ENCODE peak calls at places on chromosomes 12 and 14, in five cellular contexts. K is NCI-H2029, P is NCI-H510A, V is GM20000, Y is T-helper 9 cell. F is an unnamed sample.

GRCh38 chr12:76375470-76375869 is 27.3 kb upstream of the BBS10 start:
- DNase-seq in K (no peak), P (no peak), V (no peak), Y (no peak), F (no peak)

GRCh38 chr12:122309564-122310121 is 43.3 kb upstream of the VPS33A start:
- DNase-seq in K (no peak), P (no peak), V (no peak), Y (no peak), F (no peak)

GRCh38 chr12:56565510-56566101 is 44.0 kb downstream of the RBMS2 start:
- DNase-seq in K (peak), P (peak), V (peak), Y (no peak), F (no peak)

GRCh38 chr12:2306686-2307249 is 254.0 kb downstream of the CACNA1C start:
- DNase-seq in K (no peak), P (no peak), V (no peak), Y (no peak), F (no peak)

GRCh38 chr14:55313480-55313879 is 42.3 kb downstream of the FBXO34 start:
- DNase-seq in K (no peak), P (no peak), V (no peak), Y (no peak), F (no peak)

GRCh38 chr14:38958589-38958988 is 144.4 kb downstream of the SEC23A start:
- DNase-seq in K (no peak), P (no peak), V (no peak), Y (no peak), F (no peak)

GRCh38 chr12:111687255-111687654 is 1.4 kb downstream of the ACAD10 start:
- DNase-seq in K (peak), P (no peak), V (peak), Y (no peak), F (no peak)

GRCh38 chr14:87805315-87805723 is 187.7 kb downstream of the GALC start:
- DNase-seq in K (no peak), P (no peak), V (peak), Y (peak), F (no peak)

GRCh38 chr12:68109444-68110217 is 49.9 kb downstream of the IFNG start:
- DNase-seq in K (peak), P (no peak), V (no peak), Y (no peak), F (no peak)

GRCh38 chr14:65211341-65211987 is 109.1 kb upstream of the MAX start:
- DNase-seq in K (no peak), P (no peak), V (no peak), Y (no peak), F (no peak)

GRCh38 chr14:103626150-103626850 is 2.7 kb upstream of the KLC1 start:
- DNase-seq in K (peak), P (peak), V (no peak), Y (no peak), F (no peak)

GRCh38 chr12:104485651-104486341 is 29.0 kb downstream of the CHST11 start:
- DNase-seq in K (no peak), P (no peak), V (peak), Y (peak), F (no peak)

GRCh38 chr12:3049596-3050314 is 27.4 kb upstream of the TSPAN9 start:
- DNase-seq in K (no peak), P (no peak), V (peak), Y (no peak), F (no peak)

GRCh38 chr14:35766700-35767082 is 42.4 kb downstream of the RALGAPA1 start:
- DNase-seq in K (no peak), P (no peak), V (no peak), Y (no peak), F (no peak)

GRCh38 chr12:49671051-49671765 is 36.0 kb downstream of the FMNL3 start:
- DNase-seq in K (no peak), P (no peak), V (no peak), Y (peak), F (no peak)

GRCh38 chr12:120283318-120283717 is 8.4 kb downstream of the RNU4-2 start:
- DNase-seq in K (no peak), P (no peak), V (no peak), Y (no peak), F (no peak)

GRCh38 chr12:53956251-53956887 is 1.7 kb downstream of the HOXC12 start:
- DNase-seq in K (no peak), P (no peak), V (no peak), Y (no peak), F (no peak)

GRCh38 chr12:30785630-30786029 is 30.9 kb upstream of the CAPRIN2 start:
- DNase-seq in K (no peak), P (no peak), V (no peak), Y (no peak), F (no peak)

GRCh38 chr14:69948311-69948710 is 69.1 kb downstream of the SMOC1 start:
- DNase-seq in K (no peak), P (no peak), V (no peak), Y (no peak), F (no peak)

GRCh38 chr12:25245491-25245890 is 5.2 kb downstream of the KRAS start:
- DNase-seq in K (no peak), P (no peak), V (no peak), Y (no peak), F (no peak)

GRCh38 chr12:11839093-11839641 is 189.7 kb downstream of the ETV6 start:
- DNase-seq in K (peak), P (peak), V (no peak), Y (no peak), F (no peak)

GRCh38 chr14:103126873-103127304 is 3.6 kb downstream of the TNFAIP2 start:
- DNase-seq in K (peak), P (no peak), V (no peak), Y (no peak), F (peak)

GRCh38 chr12:110582286-110583136 is 607 bp downstream of the PPTC7 start:
- DNase-seq in K (peak), P (peak), V (peak), Y (peak), F (peak)

GRCh38 chr14:66595394-66595793 is 87.4 kb downstream of the GPHN start:
- DNase-seq in K (no peak), P (no peak), V (no peak), Y (no peak), F (no peak)

GRCh38 chr14:65373671-65374039 is 38.9 kb upstream of the FUT8 start:
- DNase-seq in K (no peak), P (no peak), V (no peak), Y (no peak), F (no peak)